ENCODE peak calls at places on chromosome 10, in six cellular contexts. One of them, this sample, is unnamed.

GRCh38 chr10:34116780-34117179 is 698.3 kb downstream of the PARD3 start:
- DNase-seq in naive B cell: no peak
- DNase-seq in stomach: no peak
- DNase-seq in activated effector memory CD4-positive, alpha-beta T cell treated with anti-CD3 and anti-CD28 coated beads, Interleukin-2, amount 50 U/mL, for 16 hours: no peak
- DNase-seq in stimulated activated CD4-positive, alpha-beta T cell treated with anti-CD3 and anti-CD28 coated beads, Interleukin-1b, Interleukin-23, amount 100 ng/mL, for 48 hours: no peak
- DNase-seq in AG20443: no peak
- DNase-seq in this sample: no peak

GRCh38 chr10:31419394-31420063 is 100.5 kb downstream of the ZEB1 start:
- DNase-seq in activated effector memory CD4-positive, alpha-beta T cell treated with anti-CD3 and anti-CD28 coated beads, Interleukin-2, amount 50 U/mL, for 16 hours: no peak
- DNase-seq in AG20443: peak; percentile 64
- DNase-seq in stomach: no peak
- DNase-seq in stimulated activated CD4-positive, alpha-beta T cell treated with anti-CD3 and anti-CD28 coated beads, Interleukin-1b, Interleukin-23, amount 100 ng/mL, for 48 hours: no peak
- DNase-seq in naive B cell: no peak
- DNase-seq in this sample: no peak

GRCh38 chr10:89395141-89395540 is 2.7 kb downstream of the IFIT1 start:
- DNase-seq in AG20443: no peak
- DNase-seq in stimulated activated CD4-positive, alpha-beta T cell treated with anti-CD3 and anti-CD28 coated beads, Interleukin-1b, Interleukin-23, amount 100 ng/mL, for 48 hours: no peak
- DNase-seq in activated effector memory CD4-positive, alpha-beta T cell treated with anti-CD3 and anti-CD28 coated beads, Interleukin-2, amount 50 U/mL, for 16 hours: no peak
- DNase-seq in stomach: no peak
- DNase-seq in naive B cell: no peak
- DNase-seq in this sample: no peak

GRCh38 chr10:86635402-86635801 is 18.9 kb upstream of the OPN4 start:
- DNase-seq in AG20443: peak; percentile 85
- DNase-seq in stimulated activated CD4-positive, alpha-beta T cell treated with anti-CD3 and anti-CD28 coated beads, Interleukin-1b, Interleukin-23, amount 100 ng/mL, for 48 hours: no peak
- DNase-seq in stomach: no peak
- DNase-seq in activated effector memory CD4-positive, alpha-beta T cell treated with anti-CD3 and anti-CD28 coated beads, Interleukin-2, amount 50 U/mL, for 16 hours: no peak
- DNase-seq in naive B cell: no peak
- DNase-seq in this sample: no peak

GRCh38 chr10:96225119-96225518 is 46.2 kb downstream of the BLNK start:
- DNase-seq in naive B cell: no peak
- DNase-seq in stimulated activated CD4-positive, alpha-beta T cell treated with anti-CD3 and anti-CD28 coated beads, Interleukin-1b, Interleukin-23, amount 100 ng/mL, for 48 hours: no peak
- DNase-seq in AG20443: no peak
- DNase-seq in activated effector memory CD4-positive, alpha-beta T cell treated with anti-CD3 and anti-CD28 coated beads, Interleukin-2, amount 50 U/mL, for 16 hours: no peak
- DNase-seq in stomach: no peak
- DNase-seq in this sample: no peak

GRCh38 chr10:23516530-23516929 is 77.7 kb downstream of the OTUD1 start:
- DNase-seq in AG20443: peak; percentile 48
- DNase-seq in stomach: no peak
- DNase-seq in naive B cell: no peak
- DNase-seq in stimulated activated CD4-positive, alpha-beta T cell treated with anti-CD3 and anti-CD28 coated beads, Interleukin-1b, Interleukin-23, amount 100 ng/mL, for 48 hours: no peak
- DNase-seq in activated effector memory CD4-positive, alpha-beta T cell treated with anti-CD3 and anti-CD28 coated beads, Interleukin-2, amount 50 U/mL, for 16 hours: no peak
- DNase-seq in this sample: no peak

GRCh38 chr10:119413738-119414611 is 128.5 kb downstream of the RGS10 start:
- DNase-seq in stimulated activated CD4-positive, alpha-beta T cell treated with anti-CD3 and anti-CD28 coated beads, Interleukin-1b, Interleukin-23, amount 100 ng/mL, for 48 hours: no peak
- DNase-seq in activated effector memory CD4-positive, alpha-beta T cell treated with anti-CD3 and anti-CD28 coated beads, Interleukin-2, amount 50 U/mL, for 16 hours: no peak
- DNase-seq in AG20443: no peak
- DNase-seq in stomach: peak; percentile 32
- DNase-seq in naive B cell: no peak
- DNase-seq in this sample: peak; percentile 84

GRCh38 chr10:3807221-3807927 is 22.4 kb upstream of the KLF6 start:
- DNase-seq in activated effector memory CD4-positive, alpha-beta T cell treated with anti-CD3 and anti-CD28 coated beads, Interleukin-2, amount 50 U/mL, for 16 hours: peak; percentile 68
- DNase-seq in AG20443: no peak
- DNase-seq in stimulated activated CD4-positive, alpha-beta T cell treated with anti-CD3 and anti-CD28 coated beads, Interleukin-1b, Interleukin-23, amount 100 ng/mL, for 48 hours: no peak
- DNase-seq in naive B cell: no peak
- DNase-seq in stomach: no peak
- DNase-seq in this sample: no peak

GRCh38 chr10:22054946-22055345 is 51.4 kb upstream of the DNAJC1 start:
- DNase-seq in AG20443: no peak
- DNase-seq in stomach: no peak
- DNase-seq in naive B cell: no peak
- DNase-seq in stimulated activated CD4-positive, alpha-beta T cell treated with anti-CD3 and anti-CD28 coated beads, Interleukin-1b, Interleukin-23, amount 100 ng/mL, for 48 hours: no peak
- DNase-seq in activated effector memory CD4-positive, alpha-beta T cell treated with anti-CD3 and anti-CD28 coated beads, Interleukin-2, amount 50 U/mL, for 16 hours: no peak
- DNase-seq in this sample: no peak

GRCh38 chr10:3624367-3624766 is 160.6 kb downstream of the KLF6 start:
- DNase-seq in activated effector memory CD4-positive, alpha-beta T cell treated with anti-CD3 and anti-CD28 coated beads, Interleukin-2, amount 50 U/mL, for 16 hours: no peak
- DNase-seq in AG20443: no peak
- DNase-seq in stimulated activated CD4-positive, alpha-beta T cell treated with anti-CD3 and anti-CD28 coated beads, Interleukin-1b, Interleukin-23, amount 100 ng/mL, for 48 hours: no peak
- DNase-seq in stomach: no peak
- DNase-seq in naive B cell: no peak
- DNase-seq in this sample: no peak

GRCh38 chr10:29811751-29812427 is 177.1 kb upstream of the SVIL start:
- DNase-seq in naive B cell: no peak
- DNase-seq in stimulated activated CD4-positive, alpha-beta T cell treated with anti-CD3 and anti-CD28 coated beads, Interleukin-1b, Interleukin-23, amount 100 ng/mL, for 48 hours: peak; percentile 39
- DNase-seq in AG20443: peak; percentile 89
- DNase-seq in stomach: no peak
- DNase-seq in activated effector memory CD4-positive, alpha-beta T cell treated with anti-CD3 and anti-CD28 coated beads, Interleukin-2, amount 50 U/mL, for 16 hours: no peak
- DNase-seq in this sample: peak; percentile 70

GRCh38 chr10:58797356-58797755 is 284.7 kb downstream of the BICC1 start:
- DNase-seq in activated effector memory CD4-positive, alpha-beta T cell treated with anti-CD3 and anti-CD28 coated beads, Interleukin-2, amount 50 U/mL, for 16 hours: no peak
- DNase-seq in AG20443: peak; percentile 36
- DNase-seq in stimulated activated CD4-positive, alpha-beta T cell treated with anti-CD3 and anti-CD28 coated beads, Interleukin-1b, Interleukin-23, amount 100 ng/mL, for 48 hours: no peak
- DNase-seq in stomach: no peak
- DNase-seq in naive B cell: no peak
- DNase-seq in this sample: no peak

GRCh38 chr10:68878463-68878862 is 22.7 kb upstream of the DDX50 start:
- DNase-seq in AG20443: no peak
- DNase-seq in naive B cell: no peak
- DNase-seq in activated effector memory CD4-positive, alpha-beta T cell treated with anti-CD3 and anti-CD28 coated beads, Interleukin-2, amount 50 U/mL, for 16 hours: no peak
- DNase-seq in stimulated activated CD4-positive, alpha-beta T cell treated with anti-CD3 and anti-CD28 coated beads, Interleukin-1b, Interleukin-23, amount 100 ng/mL, for 48 hours: no peak
- DNase-seq in stomach: no peak
- DNase-seq in this sample: no peak

GRCh38 chr10:108392286-108392685 is 1227.8 kb upstream of the SORCS1 start:
- DNase-seq in activated effector memory CD4-positive, alpha-beta T cell treated with anti-CD3 and anti-CD28 coated beads, Interleukin-2, amount 50 U/mL, for 16 hours: no peak
- DNase-seq in stimulated activated CD4-positive, alpha-beta T cell treated with anti-CD3 and anti-CD28 coated beads, Interleukin-1b, Interleukin-23, amount 100 ng/mL, for 48 hours: no peak
- DNase-seq in AG20443: peak; percentile 55
- DNase-seq in naive B cell: no peak
- DNase-seq in stomach: no peak
- DNase-seq in this sample: no peak

GRCh38 chr10:18886102-18886501 is 162.5 kb upstream of the MALRD1 start:
- DNase-seq in activated effector memory CD4-positive, alpha-beta T cell treated with anti-CD3 and anti-CD28 coated beads, Interleukin-2, amount 50 U/mL, for 16 hours: no peak
- DNase-seq in AG20443: no peak
- DNase-seq in stimulated activated CD4-positive, alpha-beta T cell treated with anti-CD3 and anti-CD28 coated beads, Interleukin-1b, Interleukin-23, amount 100 ng/mL, for 48 hours: no peak
- DNase-seq in stomach: no peak
- DNase-seq in naive B cell: no peak
- DNase-seq in this sample: no peak

GRCh38 chr10:4688620-4689019 is 137.4 kb upstream of the AKR1E2 start:
- DNase-seq in AG20443: no peak
- DNase-seq in stomach: no peak
- DNase-seq in activated effector memory CD4-positive, alpha-beta T cell treated with anti-CD3 and anti-CD28 coated beads, Interleukin-2, amount 50 U/mL, for 16 hours: no peak
- DNase-seq in stimulated activated CD4-positive, alpha-beta T cell treated with anti-CD3 and anti-CD28 coated beads, Interleukin-1b, Interleukin-23, amount 100 ng/mL, for 48 hours: no peak
- DNase-seq in naive B cell: no peak
- DNase-seq in this sample: no peak

GRCh38 chr10:11615396-11615795 is 3.9 kb upstream of the USP6NL start:
- DNase-seq in stimulated activated CD4-positive, alpha-beta T cell treated with anti-CD3 and anti-CD28 coated beads, Interleukin-1b, Interleukin-23, amount 100 ng/mL, for 48 hours: no peak
- DNase-seq in naive B cell: no peak
- DNase-seq in stomach: no peak
- DNase-seq in activated effector memory CD4-positive, alpha-beta T cell treated with anti-CD3 and anti-CD28 coated beads, Interleukin-2, amount 50 U/mL, for 16 hours: no peak
- DNase-seq in AG20443: no peak
- DNase-seq in this sample: no peak

GRCh38 chr10:102413053-102413705 is 5.4 kb downstream of the PSD start:
- DNase-seq in activated effector memory CD4-positive, alpha-beta T cell treated with anti-CD3 and anti-CD28 coated beads, Interleukin-2, amount 50 U/mL, for 16 hours: peak; percentile 78
- DNase-seq in naive B cell: no peak
- DNase-seq in stimulated activated CD4-positive, alpha-beta T cell treated with anti-CD3 and anti-CD28 coated beads, Interleukin-1b, Interleukin-23, amount 100 ng/mL, for 48 hours: peak; percentile 59
- DNase-seq in AG20443: no peak
- DNase-seq in stomach: no peak
- DNase-seq in this sample: no peak

GRCh38 chr10:3292601-3293000 is 120.0 kb upstream of the PITRM1 start:
- DNase-seq in naive B cell: no peak
- DNase-seq in stomach: no peak
- DNase-seq in stimulated activated CD4-positive, alpha-beta T cell treated with anti-CD3 and anti-CD28 coated beads, Interleukin-1b, Interleukin-23, amount 100 ng/mL, for 48 hours: no peak
- DNase-seq in activated effector memory CD4-positive, alpha-beta T cell treated with anti-CD3 and anti-CD28 coated beads, Interleukin-2, amount 50 U/mL, for 16 hours: no peak
- DNase-seq in AG20443: peak; percentile 82
- DNase-seq in this sample: no peak

GRCh38 chr10:89540550-89540949 is 5.2 kb upstream of the SLC16A12 start:
- DNase-seq in activated effector memory CD4-positive, alpha-beta T cell treated with anti-CD3 and anti-CD28 coated beads, Interleukin-2, amount 50 U/mL, for 16 hours: no peak
- DNase-seq in stomach: no peak
- DNase-seq in naive B cell: no peak
- DNase-seq in AG20443: peak; percentile 39
- DNase-seq in stimulated activated CD4-positive, alpha-beta T cell treated with anti-CD3 and anti-CD28 coated beads, Interleukin-1b, Interleukin-23, amount 100 ng/mL, for 48 hours: no peak
- DNase-seq in this sample: no peak